ENCODE peak calls at places on chromosomes 2 and 18, in five cellular contexts. One of them, this sample, is unnamed.

GRCh38 chr2:50126845-50127244 is 905.1 kb downstream of the NRXN1 start:
- DNase-seq in endothelial cell: no peak
- DNase-seq in fibroblast of gingiva: no peak
- DNase-seq in neuronal stem cell: no peak
- DNase-seq in activated CD4-positive, CD25-positive, alpha-beta regulatory T cell treated with anti-CD3 and anti-CD28 coated beads, Interleukin-2, amount 50 U/mL, for 72 hours: no peak
- DNase-seq in this sample: no peak

GRCh38 chr2:1789610-1790009 is 45.3 kb upstream of the PXDN start:
- DNase-seq in endothelial cell: no peak
- DNase-seq in fibroblast of gingiva: no peak
- DNase-seq in neuronal stem cell: no peak
- DNase-seq in activated CD4-positive, CD25-positive, alpha-beta regulatory T cell treated with anti-CD3 and anti-CD28 coated beads, Interleukin-2, amount 50 U/mL, for 72 hours: no peak
- DNase-seq in this sample: no peak

GRCh38 chr2:177165103-177165583 is 47.5 kb upstream of the HNRNPA3 start:
- DNase-seq in endothelial cell: no peak
- DNase-seq in fibroblast of gingiva: peak
- DNase-seq in neuronal stem cell: no peak
- DNase-seq in activated CD4-positive, CD25-positive, alpha-beta regulatory T cell treated with anti-CD3 and anti-CD28 coated beads, Interleukin-2, amount 50 U/mL, for 72 hours: no peak
- DNase-seq in this sample: peak

GRCh38 chr2:222193328-222194008 is 105.3 kb downstream of the PAX3 start:
- DNase-seq in endothelial cell: no peak
- DNase-seq in fibroblast of gingiva: no peak
- DNase-seq in neuronal stem cell: no peak
- DNase-seq in activated CD4-positive, CD25-positive, alpha-beta regulatory T cell treated with anti-CD3 and anti-CD28 coated beads, Interleukin-2, amount 50 U/mL, for 72 hours: no peak
- DNase-seq in this sample: no peak

GRCh38 chr18:23331091-23331920 is 121.8 kb upstream of the RIOK3 start:
- DNase-seq in endothelial cell: no peak
- DNase-seq in fibroblast of gingiva: no peak
- DNase-seq in neuronal stem cell: no peak
- DNase-seq in activated CD4-positive, CD25-positive, alpha-beta regulatory T cell treated with anti-CD3 and anti-CD28 coated beads, Interleukin-2, amount 50 U/mL, for 72 hours: no peak
- DNase-seq in this sample: no peak

GRCh38 chr2:197613509-197613987 is 61.8 kb downstream of the RFTN2 start:
- DNase-seq in endothelial cell: no peak
- DNase-seq in fibroblast of gingiva: peak
- DNase-seq in neuronal stem cell: no peak
- DNase-seq in activated CD4-positive, CD25-positive, alpha-beta regulatory T cell treated with anti-CD3 and anti-CD28 coated beads, Interleukin-2, amount 50 U/mL, for 72 hours: no peak
- DNase-seq in this sample: no peak

GRCh38 chr18:26089247-26090129 is 925 bp downstream of the SS18 start:
- DNase-seq in endothelial cell: no peak
- DNase-seq in fibroblast of gingiva: peak
- DNase-seq in neuronal stem cell: peak
- DNase-seq in activated CD4-positive, CD25-positive, alpha-beta regulatory T cell treated with anti-CD3 and anti-CD28 coated beads, Interleukin-2, amount 50 U/mL, for 72 hours: no peak
- DNase-seq in this sample: peak

GRCh38 chr2:45812039-45812500 is 160.6 kb downstream of the PRKCE start:
- DNase-seq in endothelial cell: no peak
- DNase-seq in fibroblast of gingiva: peak
- DNase-seq in neuronal stem cell: no peak
- DNase-seq in activated CD4-positive, CD25-positive, alpha-beta regulatory T cell treated with anti-CD3 and anti-CD28 coated beads, Interleukin-2, amount 50 U/mL, for 72 hours: no peak
- DNase-seq in this sample: peak

GRCh38 chr2:46032161-46032813 is 264.9 kb upstream of the EPAS1 start:
- DNase-seq in endothelial cell: no peak
- DNase-seq in fibroblast of gingiva: peak
- DNase-seq in neuronal stem cell: no peak
- DNase-seq in activated CD4-positive, CD25-positive, alpha-beta regulatory T cell treated with anti-CD3 and anti-CD28 coated beads, Interleukin-2, amount 50 U/mL, for 72 hours: no peak
- DNase-seq in this sample: no peak

GRCh38 chr2:170271340-170271739 is 93.4 kb downstream of the MYO3B start:
- DNase-seq in endothelial cell: no peak
- DNase-seq in fibroblast of gingiva: no peak
- DNase-seq in neuronal stem cell: no peak
- DNase-seq in activated CD4-positive, CD25-positive, alpha-beta regulatory T cell treated with anti-CD3 and anti-CD28 coated beads, Interleukin-2, amount 50 U/mL, for 72 hours: no peak
- DNase-seq in this sample: no peak

GRCh38 chr2:218022851-218023530 is 20.2 kb upstream of the TNS1 start:
- DNase-seq in endothelial cell: no peak
- DNase-seq in fibroblast of gingiva: no peak
- DNase-seq in neuronal stem cell: no peak
- DNase-seq in activated CD4-positive, CD25-positive, alpha-beta regulatory T cell treated with anti-CD3 and anti-CD28 coated beads, Interleukin-2, amount 50 U/mL, for 72 hours: peak
- DNase-seq in this sample: no peak

GRCh38 chr2:11813951-11814350 is 67.5 kb downstream of the LPIN1 start:
- DNase-seq in endothelial cell: no peak
- DNase-seq in fibroblast of gingiva: no peak
- DNase-seq in neuronal stem cell: no peak
- DNase-seq in activated CD4-positive, CD25-positive, alpha-beta regulatory T cell treated with anti-CD3 and anti-CD28 coated beads, Interleukin-2, amount 50 U/mL, for 72 hours: no peak
- DNase-seq in this sample: no peak

GRCh38 chr2:40658917-40659316 is 207.0 kb upstream of the SLC8A1 start:
- DNase-seq in endothelial cell: peak
- DNase-seq in fibroblast of gingiva: no peak
- DNase-seq in neuronal stem cell: peak
- DNase-seq in activated CD4-positive, CD25-positive, alpha-beta regulatory T cell treated with anti-CD3 and anti-CD28 coated beads, Interleukin-2, amount 50 U/mL, for 72 hours: no peak
- DNase-seq in this sample: peak

GRCh38 chr2:181374741-181375675 is 82.2 kb upstream of the ITGA4 start:
- DNase-seq in endothelial cell: no peak
- DNase-seq in fibroblast of gingiva: peak
- DNase-seq in neuronal stem cell: no peak
- DNase-seq in activated CD4-positive, CD25-positive, alpha-beta regulatory T cell treated with anti-CD3 and anti-CD28 coated beads, Interleukin-2, amount 50 U/mL, for 72 hours: no peak
- DNase-seq in this sample: no peak

GRCh38 chr18:75531851-75532241 is 104.3 kb upstream of the SMIM21 start:
- DNase-seq in endothelial cell: no peak
- DNase-seq in fibroblast of gingiva: no peak
- DNase-seq in neuronal stem cell: no peak
- DNase-seq in activated CD4-positive, CD25-positive, alpha-beta regulatory T cell treated with anti-CD3 and anti-CD28 coated beads, Interleukin-2, amount 50 U/mL, for 72 hours: no peak
- DNase-seq in this sample: no peak

GRCh38 chr2:144268036-144268678 is 251.8 kb downstream of the ZEB2 start:
- DNase-seq in endothelial cell: no peak
- DNase-seq in fibroblast of gingiva: no peak
- DNase-seq in neuronal stem cell: no peak
- DNase-seq in activated CD4-positive, CD25-positive, alpha-beta regulatory T cell treated with anti-CD3 and anti-CD28 coated beads, Interleukin-2, amount 50 U/mL, for 72 hours: no peak
- DNase-seq in this sample: no peak

This sample was measured in astrocyte of the spinal cord.